ENCODE peak calls at places on chromosomes 16 and 17, in four cellular contexts. One of them, this sample, is unnamed.

GRCh38 chr17:27898096-27898495 is 4.9 kb upstream of the LYRM9 start:
- DNase-seq in mucosa of descending colon: no peak
- DNase-seq in stimulated activated CD8-positive, alpha-beta memory T cell treated with anti-CD3 and anti-CD28 coated beads, Interleukin-4, amount 100 ng/mL, for 24 hours: no peak
- DNase-seq in left ventricle myocardium superior: no peak
- DNase-seq in this sample: no peak

GRCh38 chr16:84284168-84284722 is 10.4 kb upstream of the WFDC1 start:
- DNase-seq in mucosa of descending colon: peak
- DNase-seq in stimulated activated CD8-positive, alpha-beta memory T cell treated with anti-CD3 and anti-CD28 coated beads, Interleukin-4, amount 100 ng/mL, for 24 hours: no peak
- DNase-seq in left ventricle myocardium superior: peak
- DNase-seq in this sample: no peak

GRCh38 chr16:19890901-19891300 is 6.3 kb upstream of the GPRC5B start:
- DNase-seq in mucosa of descending colon: no peak
- DNase-seq in stimulated activated CD8-positive, alpha-beta memory T cell treated with anti-CD3 and anti-CD28 coated beads, Interleukin-4, amount 100 ng/mL, for 24 hours: no peak
- DNase-seq in left ventricle myocardium superior: no peak
- DNase-seq in this sample: no peak

GRCh38 chr16:72400257-72401078 is 228.5 kb upstream of the PMFBP1 start:
- DNase-seq in mucosa of descending colon: no peak
- DNase-seq in stimulated activated CD8-positive, alpha-beta memory T cell treated with anti-CD3 and anti-CD28 coated beads, Interleukin-4, amount 100 ng/mL, for 24 hours: no peak
- DNase-seq in left ventricle myocardium superior: no peak
- DNase-seq in this sample: peak

GRCh38 chr17:79007504-79008381 is 1.8 kb downstream of the CANT1 start:
- DNase-seq in mucosa of descending colon: peak
- DNase-seq in stimulated activated CD8-positive, alpha-beta memory T cell treated with anti-CD3 and anti-CD28 coated beads, Interleukin-4, amount 100 ng/mL, for 24 hours: no peak
- DNase-seq in left ventricle myocardium superior: no peak
- DNase-seq in this sample: no peak

GRCh38 chr17:15456972-15457722 is 10.3 kb downstream of the CDRT4 start:
- DNase-seq in mucosa of descending colon: no peak
- DNase-seq in stimulated activated CD8-positive, alpha-beta memory T cell treated with anti-CD3 and anti-CD28 coated beads, Interleukin-4, amount 100 ng/mL, for 24 hours: no peak
- DNase-seq in left ventricle myocardium superior: peak
- DNase-seq in this sample: no peak

GRCh38 chr17:8076502-8077266 is 10.8 kb downstream of the ALOX12B start:
- DNase-seq in mucosa of descending colon: no peak
- DNase-seq in stimulated activated CD8-positive, alpha-beta memory T cell treated with anti-CD3 and anti-CD28 coated beads, Interleukin-4, amount 100 ng/mL, for 24 hours: no peak
- DNase-seq in left ventricle myocardium superior: no peak
- DNase-seq in this sample: no peak

GRCh38 chr17:44070455-44071197 is at the start of gene G6PC3:
- DNase-seq in mucosa of descending colon: peak
- DNase-seq in stimulated activated CD8-positive, alpha-beta memory T cell treated with anti-CD3 and anti-CD28 coated beads, Interleukin-4, amount 100 ng/mL, for 24 hours: peak
- DNase-seq in left ventricle myocardium superior: peak
- DNase-seq in this sample: peak

GRCh38 chr16:12758031-12758669 is 45.5 kb downstream of the CPPED1 start:
- DNase-seq in mucosa of descending colon: no peak
- DNase-seq in stimulated activated CD8-positive, alpha-beta memory T cell treated with anti-CD3 and anti-CD28 coated beads, Interleukin-4, amount 100 ng/mL, for 24 hours: no peak
- DNase-seq in left ventricle myocardium superior: no peak
- DNase-seq in this sample: no peak

GRCh38 chr17:19703106-19703775 is 13.1 kb downstream of the SLC47A2 start:
- DNase-seq in mucosa of descending colon: no peak
- DNase-seq in stimulated activated CD8-positive, alpha-beta memory T cell treated with anti-CD3 and anti-CD28 coated beads, Interleukin-4, amount 100 ng/mL, for 24 hours: no peak
- DNase-seq in left ventricle myocardium superior: no peak
- DNase-seq in this sample: no peak

GRCh38 chr16:4382795-4383357 is 11.2 kb downstream of the VASN start:
- DNase-seq in mucosa of descending colon: no peak
- DNase-seq in stimulated activated CD8-positive, alpha-beta memory T cell treated with anti-CD3 and anti-CD28 coated beads, Interleukin-4, amount 100 ng/mL, for 24 hours: no peak
- DNase-seq in left ventricle myocardium superior: peak
- DNase-seq in this sample: no peak

GRCh38 chr17:10119203-10120112 is 78.9 kb downstream of the GAS7 start:
- DNase-seq in mucosa of descending colon: peak
- DNase-seq in stimulated activated CD8-positive, alpha-beta memory T cell treated with anti-CD3 and anti-CD28 coated beads, Interleukin-4, amount 100 ng/mL, for 24 hours: no peak
- DNase-seq in left ventricle myocardium superior: peak
- DNase-seq in this sample: no peak

GRCh38 chr17:9959377-9959981 is 54.4 kb upstream of the RCVRN start:
- DNase-seq in mucosa of descending colon: no peak
- DNase-seq in stimulated activated CD8-positive, alpha-beta memory T cell treated with anti-CD3 and anti-CD28 coated beads, Interleukin-4, amount 100 ng/mL, for 24 hours: peak
- DNase-seq in left ventricle myocardium superior: peak
- DNase-seq in this sample: peak

GRCh38 chr16:745739-746138 is 4.9 kb upstream of the CIAO3 start:
- DNase-seq in mucosa of descending colon: peak
- DNase-seq in stimulated activated CD8-positive, alpha-beta memory T cell treated with anti-CD3 and anti-CD28 coated beads, Interleukin-4, amount 100 ng/mL, for 24 hours: no peak
- DNase-seq in left ventricle myocardium superior: no peak
- DNase-seq in this sample: no peak

GRCh38 chr17:27836651-27837050 is 36.3 kb upstream of the NOS2 start:
- DNase-seq in mucosa of descending colon: no peak
- DNase-seq in stimulated activated CD8-positive, alpha-beta memory T cell treated with anti-CD3 and anti-CD28 coated beads, Interleukin-4, amount 100 ng/mL, for 24 hours: no peak
- DNase-seq in left ventricle myocardium superior: no peak
- DNase-seq in this sample: no peak

GRCh38 chr16:84647830-84648594 is at the start of gene KLHL36:
- DNase-seq in mucosa of descending colon: peak
- DNase-seq in stimulated activated CD8-positive, alpha-beta memory T cell treated with anti-CD3 and anti-CD28 coated beads, Interleukin-4, amount 100 ng/mL, for 24 hours: peak
- DNase-seq in left ventricle myocardium superior: peak
- DNase-seq in this sample: peak

GRCh38 chr17:66467766-66468165 is 165.4 kb downstream of the PRKCA start:
- DNase-seq in mucosa of descending colon: no peak
- DNase-seq in stimulated activated CD8-positive, alpha-beta memory T cell treated with anti-CD3 and anti-CD28 coated beads, Interleukin-4, amount 100 ng/mL, for 24 hours: no peak
- DNase-seq in left ventricle myocardium superior: no peak
- DNase-seq in this sample: no peak

GRCh38 chr16:25063865-25064264 is 47.7 kb upstream of the LCMT1 start:
- DNase-seq in mucosa of descending colon: no peak
- DNase-seq in stimulated activated CD8-positive, alpha-beta memory T cell treated with anti-CD3 and anti-CD28 coated beads, Interleukin-4, amount 100 ng/mL, for 24 hours: no peak
- DNase-seq in left ventricle myocardium superior: peak
- DNase-seq in this sample: no peak

GRCh38 chr17:14304876-14305636 is 4.2 kb downstream of the HS3ST3B1 start:
- DNase-seq in mucosa of descending colon: no peak
- DNase-seq in stimulated activated CD8-positive, alpha-beta memory T cell treated with anti-CD3 and anti-CD28 coated beads, Interleukin-4, amount 100 ng/mL, for 24 hours: no peak
- DNase-seq in left ventricle myocardium superior: no peak
- DNase-seq in this sample: no peak

GRCh38 chr17:36877774-36878173 is 59.5 kb upstream of the LHX1 start:
- DNase-seq in mucosa of descending colon: no peak
- DNase-seq in stimulated activated CD8-positive, alpha-beta memory T cell treated with anti-CD3 and anti-CD28 coated beads, Interleukin-4, amount 100 ng/mL, for 24 hours: no peak
- DNase-seq in left ventricle myocardium superior: no peak
- DNase-seq in this sample: no peak

GRCh38 chr17:1650731-1651558 is 1.3 kb upstream of the RILP start:
- DNase-seq in mucosa of descending colon: peak
- DNase-seq in stimulated activated CD8-positive, alpha-beta memory T cell treated with anti-CD3 and anti-CD28 coated beads, Interleukin-4, amount 100 ng/mL, for 24 hours: no peak
- DNase-seq in left ventricle myocardium superior: peak
- DNase-seq in this sample: no peak

GRCh38 chr16:2971985-2972784 is 3.0 kb downstream of the PAQR4 start:
- DNase-seq in mucosa of descending colon: no peak
- DNase-seq in stimulated activated CD8-positive, alpha-beta memory T cell treated with anti-CD3 and anti-CD28 coated beads, Interleukin-4, amount 100 ng/mL, for 24 hours: no peak
- DNase-seq in left ventricle myocardium superior: no peak
- DNase-seq in this sample: no peak

GRCh38 chr16:58485184-58485887 is 14.6 kb upstream of the NDRG4 start:
- DNase-seq in mucosa of descending colon: no peak
- DNase-seq in stimulated activated CD8-positive, alpha-beta memory T cell treated with anti-CD3 and anti-CD28 coated beads, Interleukin-4, amount 100 ng/mL, for 24 hours: no peak
- DNase-seq in left ventricle myocardium superior: peak
- DNase-seq in this sample: no peak

GRCh38 chr17:42674755-42675347 is 1.9 kb downstream of the PLEKHH3 start:
- DNase-seq in mucosa of descending colon: peak
- DNase-seq in stimulated activated CD8-positive, alpha-beta memory T cell treated with anti-CD3 and anti-CD28 coated beads, Interleukin-4, amount 100 ng/mL, for 24 hours: no peak
- DNase-seq in left ventricle myocardium superior: peak
- DNase-seq in this sample: no peak

GRCh38 chr17:43360376-43360738 is 38.4 kb upstream of the ARL4D start:
- DNase-seq in mucosa of descending colon: no peak
- DNase-seq in stimulated activated CD8-positive, alpha-beta memory T cell treated with anti-CD3 and anti-CD28 coated beads, Interleukin-4, amount 100 ng/mL, for 24 hours: peak
- DNase-seq in left ventricle myocardium superior: no peak
- DNase-seq in this sample: peak

GRCh38 chr16:11196286-11196828 is 59.6 kb downstream of the SOCS1 start:
- DNase-seq in mucosa of descending colon: no peak
- DNase-seq in stimulated activated CD8-positive, alpha-beta memory T cell treated with anti-CD3 and anti-CD28 coated beads, Interleukin-4, amount 100 ng/mL, for 24 hours: no peak
- DNase-seq in left ventricle myocardium superior: no peak
- DNase-seq in this sample: no peak

GRCh38 chr16:12426122-12426521 is 377.6 kb downstream of the CPPED1 start:
- DNase-seq in mucosa of descending colon: no peak
- DNase-seq in stimulated activated CD8-positive, alpha-beta memory T cell treated with anti-CD3 and anti-CD28 coated beads, Interleukin-4, amount 100 ng/mL, for 24 hours: no peak
- DNase-seq in left ventricle myocardium superior: no peak
- DNase-seq in this sample: no peak